ENCODE peak calls at places on chromosomes 16 and 17, in six cellular contexts. One of them, this sample, is unnamed. For H3K4me1, the result is how much of the 10 kb centered on the place peaks cover.

GRCh38 chr17:31294839-31295488 is 2.1 kb downstream of the OMG start:
- DNase-seq in GM23338: no peak
- DNase-seq in A549: no peak
- DNase-seq in tibial nerve: no peak
- DNase-seq in cardiac muscle cell: peak
- DNase-seq in neuronal stem cell: no peak
- DNase-seq in this sample: no peak

GRCh38 chr17:8859029-8859803 is 8.3 kb downstream of the PIK3R6 start:
- DNase-seq in GM23338: no peak
- DNase-seq in A549: no peak
- DNase-seq in tibial nerve: peak
- DNase-seq in neuronal stem cell: no peak
- DNase-seq in cardiac muscle cell: peak
- DNase-seq in this sample: no peak

GRCh38 chr17:34703533-34703932 is 124.2 kb downstream of the TMEM132E start:
- DNase-seq in A549: peak
- DNase-seq in cardiac muscle cell: peak
- DNase-seq in GM23338: peak
- DNase-seq in tibial nerve: peak
- DNase-seq in neuronal stem cell: peak
- DNase-seq in this sample: no peak

GRCh38 chr16:11725457-11725856 is 17.2 kb downstream of the TXNDC11 start:
- DNase-seq in tibial nerve: no peak
- DNase-seq in neuronal stem cell: no peak
- DNase-seq in GM23338: no peak
- DNase-seq in A549: no peak
- DNase-seq in cardiac muscle cell: no peak
- DNase-seq in this sample: no peak

GRCh38 chr17:63279498-63280230 is 166.4 kb downstream of the CYB561 start:
- DNase-seq in A549: no peak
- DNase-seq in neuronal stem cell: no peak
- DNase-seq in GM23338: no peak
- DNase-seq in tibial nerve: no peak
- DNase-seq in cardiac muscle cell: peak
- DNase-seq in this sample: no peak

GRCh38 chr17:77507116-77507885 is 366.5 kb downstream of the SEC14L1 start:
- DNase-seq in GM23338: peak
- DNase-seq in neuronal stem cell: no peak
- DNase-seq in cardiac muscle cell: no peak
- DNase-seq in A549: no peak
- DNase-seq in tibial nerve: no peak
- DNase-seq in this sample: no peak

GRCh38 chr17:61504697-61505096 is 52.5 kb downstream of the TBX4 start:
- DNase-seq in neuronal stem cell: no peak
- DNase-seq in GM23338: no peak
- DNase-seq in cardiac muscle cell: peak
- DNase-seq in A549: peak
- DNase-seq in tibial nerve: no peak
- DNase-seq in this sample: no peak

GRCh38 chr17:38510424-38511125 is 82.3 kb downstream of the ARHGAP23 start:
- DNase-seq in tibial nerve: no peak
- DNase-seq in cardiac muscle cell: peak
- DNase-seq in GM23338: peak
- DNase-seq in neuronal stem cell: peak
- DNase-seq in A549: no peak
- DNase-seq in this sample: peak

GRCh38 chr17:33514369-33514768 is 221.3 kb upstream of the ASIC2 start:
- DNase-seq in neuronal stem cell: no peak
- DNase-seq in A549: no peak
- DNase-seq in tibial nerve: no peak
- DNase-seq in GM23338: no peak
- DNase-seq in cardiac muscle cell: no peak
- DNase-seq in this sample: no peak

GRCh38 chr16:56708418-56708817 is 21.5 kb upstream of the NUP93 start:
- DNase-seq in GM23338: peak
- DNase-seq in tibial nerve: no peak
- DNase-seq in cardiac muscle cell: no peak
- DNase-seq in neuronal stem cell: no peak
- DNase-seq in A549: no peak
- DNase-seq in this sample: no peak

GRCh38 chr17:72603346-72604242 is 482.8 kb downstream of the SOX9 start:
- DNase-seq in A549: peak
- DNase-seq in tibial nerve: no peak
- DNase-seq in neuronal stem cell: no peak
- DNase-seq in GM23338: no peak
- DNase-seq in cardiac muscle cell: peak
- DNase-seq in this sample: no peak

GRCh38 chr16:73196670-73197069 is 148.7 kb upstream of the ZFHX3 start:
- DNase-seq in tibial nerve: peak
- DNase-seq in A549: peak
- DNase-seq in GM23338: peak
- DNase-seq in neuronal stem cell: peak
- DNase-seq in cardiac muscle cell: peak
- DNase-seq in this sample: no peak

GRCh38 chr17:45310380-45311324 is 6.2 kb downstream of the MAP3K14 start:
- DNase-seq in tibial nerve: no peak
- DNase-seq in cardiac muscle cell: peak
- DNase-seq in neuronal stem cell: no peak
- DNase-seq in GM23338: no peak
- DNase-seq in A549: no peak
- DNase-seq in this sample: no peak

GRCh38 chr17:45427181-45427835 is 5.4 kb downstream of the ARHGAP27 start:
- DNase-seq in A549: no peak
- DNase-seq in tibial nerve: no peak
- DNase-seq in GM23338: no peak
- DNase-seq in neuronal stem cell: no peak
- DNase-seq in cardiac muscle cell: no peak
- DNase-seq in this sample: peak

GRCh38 chr17:51046527-51047384 is 73.9 kb downstream of the SPAG9 start:
- DNase-seq in tibial nerve: peak
- DNase-seq in neuronal stem cell: peak
- DNase-seq in cardiac muscle cell: peak
- DNase-seq in A549: peak
- DNase-seq in GM23338: peak
- DNase-seq in this sample: peak

GRCh38 chr17:22464041-22464440 is 771.7 kb downstream of the KCNJ18 start:
- DNase-seq in neuronal stem cell: no peak
- DNase-seq in A549: no peak
- DNase-seq in GM23338: no peak
- DNase-seq in cardiac muscle cell: no peak
- DNase-seq in tibial nerve: no peak
- DNase-seq in this sample: no peak

GRCh38 chr17:67385122-67385988 is 8.3 kb downstream of the PITPNC1 start:
- DNase-seq in GM23338: peak
- DNase-seq in A549: peak
- DNase-seq in cardiac muscle cell: no peak
- DNase-seq in neuronal stem cell: no peak
- DNase-seq in tibial nerve: no peak
- DNase-seq in this sample: no peak

GRCh38 chr17:38885044-38885727 is 15.3 kb downstream of the LASP1 start:
- DNase-seq in cardiac muscle cell: no peak
- DNase-seq in A549: no peak
- DNase-seq in neuronal stem cell: no peak
- DNase-seq in GM23338: no peak
- DNase-seq in tibial nerve: no peak
- DNase-seq in this sample: no peak

GRCh38 chr16:84810518-84811273 is 9.1 kb upstream of the CRISPLD2 start:
- DNase-seq in neuronal stem cell: no peak
- DNase-seq in A549: no peak
- DNase-seq in tibial nerve: peak
- DNase-seq in GM23338: no peak
- DNase-seq in cardiac muscle cell: peak
- DNase-seq in this sample: no peak

GRCh38 chr16:85753976-85754375 is 3.1 kb upstream of the C16orf74 start:
- DNase-seq in neuronal stem cell: no peak
- DNase-seq in A549: no peak
- DNase-seq in tibial nerve: no peak
- DNase-seq in GM23338: no peak
- DNase-seq in cardiac muscle cell: no peak
- DNase-seq in this sample: no peak

GRCh38 chr17:79990051-79990592 is 45.5 kb downstream of the TBC1D16 start:
- DNase-seq in neuronal stem cell: no peak
- DNase-seq in GM23338: no peak
- DNase-seq in cardiac muscle cell: peak
- DNase-seq in tibial nerve: no peak
- DNase-seq in A549: no peak
- DNase-seq in this sample: peak

GRCh38 chr17:83162035-83162745 is 82.8 kb downstream of the METRNL start:
- DNase-seq in tibial nerve: peak
- DNase-seq in A549: no peak
- DNase-seq in neuronal stem cell: no peak
- DNase-seq in cardiac muscle cell: no peak
- DNase-seq in GM23338: no peak
- DNase-seq in this sample: peak

GRCh38 chr16:57226701-57227621 is 18.1 kb upstream of the ARL2BP start:
- DNase-seq in cardiac muscle cell: no peak
- DNase-seq in tibial nerve: no peak
- DNase-seq in GM23338: no peak
- DNase-seq in neuronal stem cell: no peak
- DNase-seq in A549: no peak
- DNase-seq in this sample: no peak

GRCh38 chr16:11050536-11050935 is 106.2 kb downstream of the CLEC16A start:
- DNase-seq in A549: no peak
- DNase-seq in tibial nerve: no peak
- DNase-seq in neuronal stem cell: no peak
- DNase-seq in GM23338: no peak
- DNase-seq in cardiac muscle cell: no peak
- DNase-seq in this sample: no peak

GRCh38 chr17:9959377-9959981 is 54.4 kb upstream of the RCVRN start:
- DNase-seq in cardiac muscle cell: peak
- DNase-seq in A549: peak
- DNase-seq in GM23338: peak
- DNase-seq in tibial nerve: peak
- DNase-seq in neuronal stem cell: peak
- DNase-seq in this sample: no peak

GRCh38 chr16:50469744-50470301 is 78.4 kb upstream of the NKD1 start:
- DNase-seq in tibial nerve: no peak
- DNase-seq in GM23338: peak
- DNase-seq in A549: no peak
- DNase-seq in cardiac muscle cell: no peak
- DNase-seq in neuronal stem cell: no peak
- DNase-seq in this sample: no peak

GRCh38 chr16:14202697-14203096 is 131.6 kb downstream of the MRTFB start:
- DNase-seq in A549: peak
- DNase-seq in cardiac muscle cell: no peak
- DNase-seq in GM23338: peak
- DNase-seq in tibial nerve: no peak
- DNase-seq in neuronal stem cell: no peak
- DNase-seq in this sample: no peak

GRCh38 chr17:39672522-39673334 is 4.5 kb downstream of the PNMT start:
- DNase-seq in A549: no peak
- DNase-seq in GM23338: no peak
- DNase-seq in neuronal stem cell: no peak
- DNase-seq in cardiac muscle cell: no peak
- DNase-seq in tibial nerve: no peak
- DNase-seq in this sample: peak

GRCh38 chr17:39935896-39936295 is 8.4 kb downstream of the LRRC3C start:
- DNase-seq in neuronal stem cell: no peak
- DNase-seq in cardiac muscle cell: no peak
- DNase-seq in A549: no peak
- DNase-seq in tibial nerve: no peak
- DNase-seq in GM23338: no peak
- DNase-seq in this sample: no peak

GRCh38 chr17:7019406-7019805 is 3.4 kb upstream of the BCL6B start:
- DNase-seq in cardiac muscle cell: no peak
- DNase-seq in GM23338: no peak
- DNase-seq in neuronal stem cell: no peak
- DNase-seq in A549: no peak
- DNase-seq in tibial nerve: no peak
- DNase-seq in this sample: peak

GRCh38 chr17:61333151-61333550 is 66.5 kb upstream of the TBX2 start:
- DNase-seq in tibial nerve: no peak
- DNase-seq in cardiac muscle cell: no peak
- DNase-seq in A549: no peak
- DNase-seq in GM23338: no peak
- DNase-seq in neuronal stem cell: no peak
- DNase-seq in this sample: no peak

GRCh38 chr17:60421273-60422161 is 772 bp upstream of the CHCT1 start:
- DNase-seq in tibial nerve: peak
- DNase-seq in A549: peak
- DNase-seq in cardiac muscle cell: peak
- DNase-seq in GM23338: peak
- DNase-seq in neuronal stem cell: peak
- DNase-seq in this sample: peak

GRCh38 chr17:16286009-16286946 is 67.0 kb downstream of the CENPV start:
- DNase-seq in tibial nerve: peak
- DNase-seq in GM23338: peak
- DNase-seq in neuronal stem cell: peak
- DNase-seq in A549: peak
- DNase-seq in cardiac muscle cell: peak
- DNase-seq in this sample: peak

GRCh38 chr17:27569884-27570577 is 61.0 kb upstream of the LGALS9 start:
- DNase-seq in neuronal stem cell: no peak
- DNase-seq in tibial nerve: no peak
- DNase-seq in cardiac muscle cell: no peak
- DNase-seq in GM23338: no peak
- DNase-seq in A549: no peak
- DNase-seq in this sample: peak
- H3K4me1 ChIP-seq in neuronal stem cell: under half
- H3K4me1 ChIP-seq in tibial nerve: under half
- H3K4me1 ChIP-seq in cardiac muscle cell: half or more
- H3K4me1 ChIP-seq in GM23338: under half
- H3K4me1 ChIP-seq in A549: half or more
- H3K4me1 ChIP-seq in this sample: under half

DNA sequence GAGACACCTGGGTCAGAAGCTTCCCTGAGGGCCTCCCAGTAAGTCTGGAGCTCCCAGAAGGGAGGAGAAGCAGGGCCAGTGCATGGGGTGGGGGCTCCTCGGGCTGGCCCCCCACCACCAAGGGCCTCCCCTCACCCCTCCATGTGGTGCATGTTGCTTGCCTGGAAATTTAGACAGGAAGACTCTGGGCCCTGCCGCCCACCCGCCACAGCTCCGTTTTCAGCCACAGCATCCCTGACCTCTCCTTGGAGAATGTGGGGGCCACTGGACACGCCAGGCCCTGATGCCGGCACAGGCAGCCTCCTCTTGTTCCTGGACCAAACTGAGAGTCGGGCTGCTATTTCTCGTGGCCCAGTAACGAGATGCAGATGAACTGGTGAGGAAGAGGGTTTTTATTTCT is 2.7 kb upstream of the METTL26 start:
- DNase-seq in cardiac muscle cell: no peak
- DNase-seq in neuronal stem cell: no peak
- DNase-seq in tibial nerve: no peak
- DNase-seq in GM23338: no peak
- DNase-seq in A549: no peak
- DNase-seq in this sample: no peak
- H3K4me1 ChIP-seq in cardiac muscle cell: under half
- H3K4me1 ChIP-seq in neuronal stem cell: under half
- H3K4me1 ChIP-seq in tibial nerve: under half
- H3K4me1 ChIP-seq in GM23338: under half
- H3K4me1 ChIP-seq in A549: under half
- H3K4me1 ChIP-seq in this sample: under half

GRCh38 chr16:5770118-5770517 is 672.5 kb upstream of the EEF2KMT start:
- DNase-seq in tibial nerve: no peak
- DNase-seq in GM23338: no peak
- DNase-seq in cardiac muscle cell: no peak
- DNase-seq in neuronal stem cell: no peak
- DNase-seq in A549: no peak
- DNase-seq in this sample: no peak
- H3K4me1 ChIP-seq in tibial nerve: under half
- H3K4me1 ChIP-seq in GM23338: under half
- H3K4me1 ChIP-seq in cardiac muscle cell: under half
- H3K4me1 ChIP-seq in neuronal stem cell: under half
- H3K4me1 ChIP-seq in A549: under half
- H3K4me1 ChIP-seq in this sample: under half

GRCh38 chr16:89473136-89473712 is 17.1 kb downstream of the ANKRD11 start:
- DNase-seq in cardiac muscle cell: no peak
- DNase-seq in A549: no peak
- DNase-seq in GM23338: no peak
- DNase-seq in tibial nerve: no peak
- DNase-seq in neuronal stem cell: no peak
- DNase-seq in this sample: no peak
- H3K4me1 ChIP-seq in cardiac muscle cell: under half
- H3K4me1 ChIP-seq in A549: half or more
- H3K4me1 ChIP-seq in GM23338: half or more
- H3K4me1 ChIP-seq in tibial nerve: under half
- H3K4me1 ChIP-seq in neuronal stem cell: under half
- H3K4me1 ChIP-seq in this sample: under half